ENCODE peak calls at places on chromosomes 5 and 9, in nine cellular contexts. Y, E, L, B, N, V, H, G and U are unnamed samples.

GRCh38 chr9:81289622-81290021 is 399.7 kb downstream of the TLE1 start:
- DNase-seq in Y (no peak), E (no peak), L (no peak), B (no peak), N (no peak), V (no peak), H (no peak), G (no peak), U (no peak)

GRCh38 chr9:131260751-131261452 is 15.4 kb downstream of the FAM78A start:
- DNase-seq in Y (no peak), E (no peak), L (no peak), B (no peak), N (no peak), V (no peak), H (no peak), G (no peak), U (peak)

GRCh38 chr9:86843182-86843581 is 104.1 kb downstream of the GAS1 start:
- DNase-seq in Y (peak), E (peak), L (no peak), B (no peak), N (no peak), V (peak), H (peak), G (no peak), U (no peak)

GRCh38 chr9:3441197-3441816 is 84.5 kb downstream of the RFX3 start:
- DNase-seq in Y (peak), E (peak), L (peak), B (no peak), N (peak), V (no peak), H (peak), G (no peak), U (no peak)

GRCh38 chr9:109098221-109098959 is 21.4 kb downstream of the TMEM245 start:
- DNase-seq in Y (peak), E (peak), L (peak), B (no peak), N (no peak), V (peak), H (peak), G (no peak), U (no peak)

GRCh38 chr9:7342229-7342628 is 457.3 kb downstream of the DMAC1 start:
- DNase-seq in Y (no peak), E (no peak), L (no peak), B (no peak), N (no peak), V (no peak), H (no peak), G (no peak), U (no peak)

GRCh38 chr5:93158841-93159240 is 422.2 kb downstream of the NR2F1-AS1 start:
- DNase-seq in Y (no peak), E (no peak), L (no peak), B (no peak), N (no peak), V (no peak), H (no peak), G (no peak), U (no peak)

GRCh38 chr5:138035605-138036537 is 3.0 kb upstream of the FAM13B start:
- DNase-seq in Y (peak), E (peak), L (peak), B (no peak), N (peak), V (peak), H (peak), G (peak), U (peak)

GRCh38 chr9:109245300-109245897 is 75.5 kb downstream of the EPB41L4B start:
- DNase-seq in Y (no peak), E (no peak), L (no peak), B (no peak), N (no peak), V (no peak), H (no peak), G (no peak), U (no peak)

GRCh38 chr5:3120013-3120412 is 368.5 kb upstream of the IRX2 start:
- DNase-seq in Y (no peak), E (no peak), L (no peak), B (no peak), N (no peak), V (no peak), H (no peak), G (no peak), U (no peak)

GRCh38 chr9:106478312-106479099 is 384.5 kb upstream of the ZNF462 start:
- DNase-seq in Y (peak), E (no peak), L (no peak), B (no peak), N (no peak), V (no peak), H (no peak), G (no peak), U (no peak)

GRCh38 chr9:89843074-89843473 is 238.3 kb downstream of the GADD45G start:
- DNase-seq in Y (no peak), E (no peak), L (no peak), B (no peak), N (no peak), V (no peak), H (no peak), G (no peak), U (no peak)

GRCh38 chr9:110058304-110058953 is 149.5 kb downstream of the C9orf152 start:
- DNase-seq in Y (peak), E (peak), L (no peak), B (no peak), N (peak), V (peak), H (peak), G (no peak), U (peak)

GRCh38 chr5:14945450-14945849 is 73.9 kb upstream of the ANKH start:
- DNase-seq in Y (no peak), E (no peak), L (no peak), B (no peak), N (no peak), V (no peak), H (no peak), G (no peak), U (no peak)

GRCh38 chr5:38745836-38746732 is 99.7 kb upstream of the OSMR start:
- DNase-seq in Y (no peak), E (no peak), L (no peak), B (no peak), N (no peak), V (no peak), H (peak), G (no peak), U (no peak)

GRCh38 chr9:77793909-77794308 is 145.8 kb upstream of the GNA14 start:
- DNase-seq in Y (no peak), E (no peak), L (peak), B (no peak), N (no peak), V (peak), H (peak), G (no peak), U (no peak)

GRCh38 chr9:37676411-37676830 is 25.7 kb downstream of the FRMPD1 start:
- DNase-seq in Y (no peak), E (peak), L (peak), B (no peak), N (no peak), V (peak), H (no peak), G (no peak), U (no peak)

GRCh38 chr9:127574089-127574921 is 37.8 kb upstream of the STXBP1 start:
- DNase-seq in Y (no peak), E (no peak), L (no peak), B (no peak), N (peak), V (peak), H (peak), G (no peak), U (peak)

GRCh38 chr5:122751293-122751753 is 23.6 kb upstream of the SNX2 start:
- DNase-seq in Y (no peak), E (no peak), L (peak), B (no peak), N (peak), V (no peak), H (no peak), G (no peak), U (peak)

GRCh38 chr9:107024193-107024592 is 161.2 kb downstream of the ZNF462 start:
- DNase-seq in Y (no peak), E (no peak), L (no peak), B (no peak), N (no peak), V (no peak), H (no peak), G (no peak), U (no peak)

GRCh38 chr9:116594552-116594951 is 92.6 kb upstream of the TRIM32 start:
- DNase-seq in Y (no peak), E (no peak), L (peak), B (no peak), N (peak), V (no peak), H (peak), G (peak), U (no peak)

GRCh38 chr9:120366646-120367019 is 213.3 kb downstream of the CDK5RAP2 start:
- DNase-seq in Y (no peak), E (no peak), L (peak), B (no peak), N (peak), V (no peak), H (peak), G (peak), U (peak)

GRCh38 chr9:107681988-107682387 is 192.4 kb upstream of the KLF4 start:
- DNase-seq in Y (no peak), E (no peak), L (no peak), B (no peak), N (no peak), V (no peak), H (no peak), G (no peak), U (peak)

GRCh38 chr9:109010676-109011655 is 2.3 kb downstream of the CTNNAL1 start:
- DNase-seq in Y (peak), E (no peak), L (peak), B (no peak), N (peak), V (peak), H (peak), G (no peak), U (no peak)

GRCh38 chr9:35286381-35286780 is 124.6 kb downstream of the UNC13B start:
- DNase-seq in Y (no peak), E (no peak), L (no peak), B (no peak), N (no peak), V (no peak), H (no peak), G (no peak), U (no peak)

GRCh38 chr5:130549884-130550552 is 615.0 kb downstream of the HINT1 start:
- DNase-seq in Y (no peak), E (no peak), L (peak), B (no peak), N (no peak), V (no peak), H (peak), G (peak), U (no peak)

GRCh38 chr9:133390713-133391112 is 14.5 kb downstream of the STKLD1 start:
- DNase-seq in Y (no peak), E (no peak), L (no peak), B (no peak), N (no peak), V (no peak), H (no peak), G (no peak), U (peak)

GRCh38 chr9:93048706-93049448 is 9.6 kb upstream of the SUSD3 start:
- DNase-seq in Y (no peak), E (no peak), L (no peak), B (peak), N (no peak), V (no peak), H (no peak), G (no peak), U (no peak)

GRCh38 chr5:136622737-136623136 is 257.4 kb upstream of the TRPC7 start:
- DNase-seq in Y (no peak), E (no peak), L (no peak), B (no peak), N (no peak), V (no peak), H (no peak), G (no peak), U (no peak)

GRCh38 chr5:142405814-142406395 is 81.1 kb upstream of the SPRY4 start:
- DNase-seq in Y (no peak), E (no peak), L (no peak), B (no peak), N (no peak), V (no peak), H (no peak), G (no peak), U (peak)